ENCODE peak calls at places on chromosomes 3 and 15, in four cellular contexts. I is HCT116, T is K562, K is endothelial cell of umbilical vein. W is an unnamed sample.

GRCh38 chr3:100103558-100104441 is 10.5 kb downstream of the FILIP1L start:
- DNase-seq in T (no peak), K (no peak), I (no peak), W (no peak)

GRCh38 chr15:43185161-43186002 is at the start of gene CCNDBP1:
- DNase-seq in K (peak; percentile 70), I (peak; percentile 84), T (peak; percentile 99), W (no peak)

GRCh38 chr15:88636039-88636438 is 2.8 kb upstream of the ISG20 start:
- DNase-seq in I (peak; percentile 69), T (no peak), K (no peak), W (no peak)

GRCh38 chr3:190892328-190893011 is 30.0 kb upstream of the GMNC start:
- DNase-seq in K (no peak), I (no peak), T (no peak), W (no peak)

GRCh38 chr3:157614896-157615295 is 111.7 kb upstream of the VEPH1 start:
- DNase-seq in K (no peak), I (no peak), T (no peak), W (no peak)

GRCh38 chr15:101161656-101162055 is 90.2 kb downstream of the CHSY1 start:
- DNase-seq in K (no peak), T (no peak), I (no peak), W (no peak)

GRCh38 chr3:71658131-71658530 is 67.1 kb downstream of the EIF4E3 start:
- DNase-seq in K (peak; percentile 99), T (no peak), I (peak; percentile 7), W (no peak)

GRCh38 chr3:189137416-189137815 is 34.4 kb upstream of the TPRG1 start:
- DNase-seq in K (no peak), T (no peak), I (no peak), W (no peak)

GRCh38 chr3:11944052-11944673 is 60.0 kb upstream of the SYN2 start:
- DNase-seq in T (peak; percentile 58), K (peak; percentile 42), I (peak; percentile 70), W (no peak)

GRCh38 chr15:76060098-76060989 is 559 bp downstream of the TMEM266 start:
- DNase-seq in I (no peak), K (peak; percentile 6), T (no peak), W (no peak)

GRCh38 chr3:51338632-51339031 is 46.5 kb upstream of the MANF start:
- DNase-seq in I (no peak), K (no peak), T (no peak), W (no peak)

GRCh38 chr3:128252083-128252482 is 98.8 kb downstream of the EEFSEC start:
- DNase-seq in T (no peak), K (peak; percentile 19), I (no peak), W (no peak)

DNA sequence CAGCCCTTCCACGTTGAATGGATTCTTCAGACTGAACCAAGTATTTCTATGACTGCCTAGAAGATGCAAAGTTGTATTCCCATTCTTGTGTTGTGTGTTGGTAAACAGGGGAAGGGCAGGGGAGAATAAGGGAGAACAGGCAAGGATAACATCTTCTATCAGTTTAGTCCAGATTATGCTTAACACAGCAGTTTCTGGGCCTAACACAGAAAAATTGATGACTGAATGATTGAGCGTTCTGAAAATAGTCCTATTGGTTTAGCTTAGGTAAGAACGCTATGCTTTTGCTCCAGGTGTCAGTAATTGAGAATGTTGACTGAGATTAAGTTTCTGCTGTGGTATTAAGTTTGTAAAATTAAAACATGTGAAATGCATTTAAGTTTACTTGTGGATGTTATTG is 8.6 kb downstream of the FOXB1 start:
- DNase-seq in K (no peak), T (no peak), I (no peak), W (no peak)
- TF ChIP-seq EZH2 in K (no peak), T (no peak), I (no peak), W (no peak)

GRCh38 chr15:64773606-64774555 is 1.5 kb downstream of the RBPMS2 start:
- DNase-seq in T (no peak), I (no peak), K (no peak), W (no peak)
- TF ChIP-seq EZH2 in T (no peak), I (no peak), K (no peak), W (no peak)

DNA sequence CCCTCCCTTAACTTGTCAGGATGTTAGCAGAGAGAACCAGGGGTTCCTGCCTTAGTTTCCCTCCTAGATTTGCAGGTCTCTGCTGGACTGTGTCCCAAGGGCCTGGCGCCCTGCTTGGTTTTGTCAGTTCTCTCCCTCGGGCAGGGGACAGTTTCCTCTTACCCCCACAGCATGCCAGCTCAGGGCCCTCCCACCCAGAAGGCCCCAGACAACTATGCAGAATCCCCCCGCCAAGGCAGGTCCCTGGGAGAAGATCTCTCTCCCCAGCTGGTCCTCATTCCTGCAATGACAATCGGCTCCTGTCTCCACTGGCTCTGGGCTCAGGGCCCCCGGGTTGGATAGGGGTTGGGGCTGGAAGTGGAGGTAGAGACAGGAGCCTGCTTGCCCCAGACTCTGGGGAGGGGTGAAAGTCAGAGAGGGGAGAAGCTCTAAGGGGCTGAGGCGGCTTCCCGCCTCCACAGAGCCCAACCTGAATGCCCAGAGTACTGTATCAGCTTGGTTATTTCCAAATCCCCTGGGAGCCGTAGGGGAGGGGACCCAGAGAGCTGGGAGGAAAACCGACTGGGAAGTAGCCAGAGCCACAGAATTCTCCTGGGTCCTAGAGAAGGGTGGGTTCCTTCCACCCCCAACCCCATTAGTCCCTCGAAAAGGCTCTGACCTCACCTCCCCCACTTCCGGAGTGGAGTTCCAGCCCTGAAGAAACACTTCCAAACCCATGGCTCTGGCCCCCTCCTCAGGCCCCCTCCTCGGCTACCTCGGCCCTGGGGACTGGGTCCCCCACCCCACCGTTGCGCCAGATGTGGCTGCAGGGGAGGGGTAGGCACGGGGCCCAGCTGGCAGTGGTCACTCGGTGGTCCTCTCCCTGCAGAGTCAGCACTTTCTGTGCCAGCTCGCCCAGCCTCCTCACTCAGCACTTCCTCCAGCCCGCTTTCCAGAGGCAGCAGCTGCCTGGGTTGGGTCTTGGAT is 3.8 kb upstream of the LOXL1 start:
- DNase-seq in I (no peak), K (no peak), T (no peak), W (no peak)
- TF ChIP-seq EZH2 in I (no peak), K (no peak), T (no peak), W (no peak)

DNA sequence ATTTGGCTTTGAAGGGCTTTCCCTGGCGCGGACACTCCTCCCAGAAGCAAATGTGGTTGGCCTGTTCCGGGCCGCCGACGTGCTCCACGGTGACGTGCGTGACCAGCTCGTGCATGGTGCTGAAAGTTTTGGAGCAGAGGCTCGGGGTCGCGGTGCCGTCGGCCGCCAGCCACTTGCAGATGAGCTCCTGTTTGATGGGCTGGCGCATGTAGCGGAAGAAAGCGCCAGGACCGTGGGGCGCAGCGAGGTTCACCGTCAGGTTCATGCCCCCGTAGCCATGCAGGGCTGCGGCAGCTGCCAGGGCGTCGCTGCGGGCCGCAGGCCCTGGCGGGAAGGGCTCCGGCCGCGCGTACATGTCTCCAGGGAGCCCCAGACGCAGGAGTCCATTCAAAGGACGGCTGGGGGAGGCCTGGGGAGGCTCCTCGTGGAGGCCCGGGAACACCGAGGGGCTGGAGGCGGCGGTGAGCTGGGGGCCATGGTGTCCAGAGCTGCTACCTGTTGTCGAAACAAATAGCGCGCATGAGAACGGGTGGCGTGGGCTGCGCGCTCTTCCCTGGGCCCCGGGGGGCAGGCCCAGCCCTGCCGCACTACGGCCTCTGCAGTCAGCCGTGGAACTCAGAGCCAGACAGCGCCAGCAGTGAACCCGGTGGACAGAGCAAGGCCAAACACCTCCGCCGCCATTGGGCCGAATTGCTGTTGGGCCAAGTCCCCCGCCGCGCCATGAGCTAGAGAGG is 10.2 kb downstream of the ZIC4 start:
- DNase-seq in T (no peak), I (no peak), K (no peak), W (no peak)
- TF ChIP-seq EZH2 in T (no peak), I (no peak), K (peak; percentile 85), W (no peak)

GRCh38 chr15:41504751-41505492 is 8.7 kb downstream of the LTK start:
- DNase-seq in K (no peak), I (no peak), T (no peak), W (no peak)

GRCh38 chr15:41502787-41503668 is 9.4 kb downstream of the ITPKA start:
- DNase-seq in T (no peak), K (no peak), I (no peak), W (no peak)

GRCh38 chr15:41501191-41501917 is 7.7 kb downstream of the ITPKA start:
- DNase-seq in K (peak; percentile 46), T (no peak), I (no peak), W (no peak)

GRCh38 chr15:41503669-41504010 is 10.0 kb downstream of the ITPKA start:
- DNase-seq in T (no peak), I (no peak), K (no peak), W (no peak)

DNA sequence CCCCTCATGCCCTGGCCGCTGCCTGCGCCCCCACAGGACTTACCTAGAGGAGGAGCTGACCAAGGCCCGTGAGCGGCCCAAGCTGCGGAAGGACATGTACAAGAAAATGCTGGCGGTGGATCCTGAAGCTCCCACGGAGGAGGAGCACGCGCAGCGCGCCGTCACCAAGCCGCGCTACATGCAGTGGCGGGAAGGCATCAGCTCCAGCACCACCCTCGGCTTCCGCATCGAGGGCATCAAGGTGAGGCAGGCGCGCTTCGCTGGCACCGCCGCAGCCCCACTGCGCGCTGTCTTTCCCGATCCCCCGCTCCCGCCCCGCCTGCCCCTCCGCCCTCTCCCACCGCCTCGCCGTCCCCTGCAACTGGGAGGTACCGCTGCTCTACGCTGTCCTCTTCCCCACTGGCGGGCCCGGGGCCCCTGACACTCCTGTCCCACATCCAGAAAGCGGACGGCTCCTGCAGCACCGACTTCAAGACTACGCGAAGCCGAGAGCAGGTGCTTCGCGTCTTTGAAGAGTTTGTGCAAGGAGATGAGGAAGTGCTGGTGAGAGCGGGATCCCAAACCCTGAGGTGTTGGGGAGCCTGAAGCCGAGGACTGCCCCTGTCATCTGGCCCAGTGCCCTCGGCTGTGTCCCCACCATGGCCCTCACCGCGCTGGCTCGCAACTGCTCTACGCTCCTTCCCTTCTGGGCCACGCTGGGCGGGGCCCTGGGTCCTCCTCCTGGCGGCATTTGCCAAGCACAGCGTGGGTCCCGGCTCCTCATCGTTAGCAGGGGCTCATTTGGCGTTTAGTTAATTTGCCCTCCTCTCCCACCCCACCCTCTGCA is 8.5 kb downstream of the ITPKA start:
- DNase-seq in I (no peak), T (no peak), K (no peak), W (no peak)
- TF ChIP-seq EZH2 in I (no peak), T (no peak), K (peak; percentile 99), W (no peak)

GRCh38 chr15:49877871-49878511 is 241.0 kb downstream of the ATP8B4 start:
- DNase-seq in T (no peak), K (no peak), I (no peak), W (no peak)
- TF ChIP-seq EZH2 in T (no peak), K (no peak), I (no peak), W (no peak)

DNA sequence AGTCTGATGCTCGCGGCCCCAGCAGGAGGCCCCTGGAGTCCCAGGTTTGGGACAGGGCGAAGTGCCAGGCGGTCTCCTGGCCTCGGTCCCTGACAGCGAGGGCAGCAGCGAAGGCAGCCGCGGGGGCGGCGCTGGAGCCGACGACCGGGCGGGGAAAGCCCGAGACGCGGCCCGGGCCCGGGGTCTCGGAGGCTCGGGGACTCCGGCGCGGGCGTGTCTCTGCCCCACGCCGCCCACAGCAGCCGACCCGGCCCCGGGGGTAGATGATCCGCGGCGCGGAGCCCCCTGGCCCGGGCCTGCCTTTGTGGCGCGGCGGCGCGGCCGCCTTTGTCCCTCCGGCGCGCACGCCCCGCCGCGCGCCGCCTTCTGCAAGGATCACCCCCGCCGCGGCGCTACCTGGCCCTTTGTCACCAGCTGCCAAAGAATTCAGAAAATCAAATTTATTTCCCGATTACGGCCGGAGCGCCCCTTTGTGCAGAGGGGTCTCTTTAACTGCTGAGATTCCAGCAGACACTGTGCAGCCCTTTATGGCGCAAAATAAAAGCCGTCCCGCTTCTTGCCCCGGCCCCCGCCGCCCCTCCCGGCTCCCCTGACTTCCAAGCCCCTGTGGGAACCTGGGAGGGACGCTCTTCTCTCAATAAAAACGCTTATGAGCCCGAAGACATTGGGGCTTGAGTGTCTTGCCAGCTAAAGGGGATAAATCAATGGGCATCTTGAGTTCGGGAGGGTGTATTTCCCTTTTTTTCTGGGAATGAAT is 68.3 kb downstream of the HES1 start:
- DNase-seq in T (no peak), I (no peak), K (no peak), W (no peak)
- TF ChIP-seq EZH2 in T (no peak), I (no peak), K (no peak), W (no peak)

GRCh38 chr3:133674290-133674912 is 12.7 kb upstream of the TOPBP1 start:
- DNase-seq in T (no peak), I (no peak), K (no peak), W (no peak)
- TF ChIP-seq EZH2 in T (no peak), I (no peak), K (peak; percentile 75), W (no peak)

W was measured in SK-N-MC.